ENCODE peak calls at places on chromosomes 6 and 20, in six cellular contexts. One of them, this sample, is unnamed.

GRCh38 chr6:1624071-1624847 is 14.5 kb downstream of the FOXC1 start:
- DNase-seq in HepG2: no peak
- DNase-seq in GM12878: no peak
- DNase-seq in IMR-90: no peak
- DNase-seq in K562: no peak
- DNase-seq in HEK293T: no peak
- DNase-seq in this sample: no peak

GRCh38 chr6:112983741-112984221 is 636.7 kb downstream of the RFPL4B start:
- DNase-seq in HepG2: no peak
- DNase-seq in K562: no peak
- DNase-seq in HEK293T: no peak
- DNase-seq in IMR-90: peak
- DNase-seq in GM12878: no peak
- DNase-seq in this sample: peak

GRCh38 chr6:7532821-7533220 is 8.7 kb upstream of the DSP start:
- DNase-seq in IMR-90: no peak
- DNase-seq in GM12878: no peak
- DNase-seq in HepG2: no peak
- DNase-seq in K562: no peak
- DNase-seq in HEK293T: no peak
- DNase-seq in this sample: no peak

GRCh38 chr6:19303381-19303780 is 533.8 kb upstream of the ID4 start:
- DNase-seq in IMR-90: no peak
- DNase-seq in HEK293T: no peak
- DNase-seq in GM12878: no peak
- DNase-seq in HepG2: no peak
- DNase-seq in K562: no peak
- DNase-seq in this sample: no peak

GRCh38 chr6:108432792-108433191 is 127.9 kb upstream of the FOXO3 start:
- DNase-seq in HepG2: no peak
- DNase-seq in IMR-90: no peak
- DNase-seq in K562: no peak
- DNase-seq in GM12878: no peak
- DNase-seq in HEK293T: no peak
- DNase-seq in this sample: no peak

GRCh38 chr6:37142047-37142614 is 27.8 kb upstream of the PIM1 start:
- DNase-seq in K562: no peak
- DNase-seq in HEK293T: no peak
- DNase-seq in IMR-90: peak
- DNase-seq in GM12878: no peak
- DNase-seq in HepG2: no peak
- DNase-seq in this sample: no peak

GRCh38 chr6:137978252-137978896 is 111.3 kb downstream of the TNFAIP3 start:
- DNase-seq in GM12878: peak
- DNase-seq in K562: peak
- DNase-seq in IMR-90: no peak
- DNase-seq in HEK293T: no peak
- DNase-seq in HepG2: no peak
- DNase-seq in this sample: no peak

GRCh38 chr20:23061713-23062561 is 12.5 kb upstream of the THBD start:
- DNase-seq in GM12878: no peak
- DNase-seq in HEK293T: peak
- DNase-seq in IMR-90: peak
- DNase-seq in K562: no peak
- DNase-seq in HepG2: peak
- DNase-seq in this sample: peak

GRCh38 chr6:111591370-111591900 is 14.2 kb downstream of the TRAF3IP2 start:
- DNase-seq in HEK293T: peak
- DNase-seq in K562: no peak
- DNase-seq in IMR-90: peak
- DNase-seq in HepG2: peak
- DNase-seq in GM12878: no peak
- DNase-seq in this sample: peak

GRCh38 chr6:6569768-6570167 is 18.8 kb upstream of the LY86 start:
- DNase-seq in GM12878: no peak
- DNase-seq in HEK293T: no peak
- DNase-seq in HepG2: no peak
- DNase-seq in K562: no peak
- DNase-seq in IMR-90: no peak
- DNase-seq in this sample: no peak

GRCh38 chr6:55643868-55644267 is 64.9 kb upstream of the HMGCLL1 start:
- DNase-seq in K562: no peak
- DNase-seq in HepG2: no peak
- DNase-seq in GM12878: no peak
- DNase-seq in IMR-90: peak
- DNase-seq in HEK293T: no peak
- DNase-seq in this sample: no peak

GRCh38 chr6:158396136-158396535 is 83.9 kb downstream of the TULP4 start:
- DNase-seq in HEK293T: no peak
- DNase-seq in HepG2: peak
- DNase-seq in K562: no peak
- DNase-seq in IMR-90: no peak
- DNase-seq in GM12878: no peak
- DNase-seq in this sample: no peak

GRCh38 chr20:9388160-9388825 is 126.1 kb upstream of the LAMP5 start:
- DNase-seq in HepG2: no peak
- DNase-seq in HEK293T: no peak
- DNase-seq in IMR-90: no peak
- DNase-seq in K562: no peak
- DNase-seq in GM12878: no peak
- DNase-seq in this sample: no peak

GRCh38 chr20:36736451-36737182 is 9.3 kb downstream of the NDRG3 start:
- DNase-seq in HepG2: no peak
- DNase-seq in K562: no peak
- DNase-seq in HEK293T: no peak
- DNase-seq in GM12878: no peak
- DNase-seq in IMR-90: no peak
- DNase-seq in this sample: no peak

GRCh38 chr6:133130863-133131262 is 110.3 kb upstream of the EYA4 start:
- DNase-seq in K562: no peak
- DNase-seq in GM12878: no peak
- DNase-seq in HepG2: peak
- DNase-seq in IMR-90: peak
- DNase-seq in HEK293T: peak
- DNase-seq in this sample: peak

GRCh38 chr20:10848810-10849370 is 175.1 kb upstream of the JAG1 start:
- DNase-seq in K562: no peak
- DNase-seq in HEK293T: no peak
- DNase-seq in GM12878: peak
- DNase-seq in HepG2: peak
- DNase-seq in IMR-90: peak
- DNase-seq in this sample: peak

GRCh38 chr6:84218091-84218490 is 9.4 kb downstream of the CEP162 start:
- DNase-seq in HepG2: no peak
- DNase-seq in IMR-90: no peak
- DNase-seq in K562: no peak
- DNase-seq in HEK293T: no peak
- DNase-seq in GM12878: no peak
- DNase-seq in this sample: no peak

GRCh38 chr6:134175532-134176282 is 123.3 kb upstream of the SLC2A12 start:
- DNase-seq in HEK293T: no peak
- DNase-seq in K562: peak
- DNase-seq in HepG2: peak
- DNase-seq in IMR-90: peak
- DNase-seq in GM12878: no peak
- DNase-seq in this sample: peak

GRCh38 chr6:96743496-96743895 is 93.8 kb downstream of the GPR63 start:
- DNase-seq in IMR-90: no peak
- DNase-seq in HEK293T: no peak
- DNase-seq in HepG2: no peak
- DNase-seq in K562: no peak
- DNase-seq in GM12878: no peak
- DNase-seq in this sample: no peak

GRCh38 chr6:21593927-21594421 is 423 bp downstream of the SOX4 start:
- DNase-seq in K562: no peak
- DNase-seq in GM12878: no peak
- DNase-seq in IMR-90: peak
- DNase-seq in HepG2: peak
- DNase-seq in HEK293T: no peak
- DNase-seq in this sample: no peak

GRCh38 chr6:105196076-105196475 is 16.3 kb upstream of the POPDC3 start:
- DNase-seq in HepG2: no peak
- DNase-seq in IMR-90: peak
- DNase-seq in K562: no peak
- DNase-seq in HEK293T: no peak
- DNase-seq in GM12878: no peak
- DNase-seq in this sample: no peak

GRCh38 chr6:30820196-30820595 is 64.1 kb upstream of the DDR1 start:
- DNase-seq in HEK293T: no peak
- DNase-seq in HepG2: peak
- DNase-seq in GM12878: no peak
- DNase-seq in K562: no peak
- DNase-seq in IMR-90: peak
- DNase-seq in this sample: peak

GRCh38 chr20:44959082-44959895 is 908 bp downstream of the TOMM34 start:
- DNase-seq in IMR-90: peak
- DNase-seq in K562: no peak
- DNase-seq in GM12878: no peak
- DNase-seq in HepG2: peak
- DNase-seq in HEK293T: no peak
- DNase-seq in this sample: peak

GRCh38 chr6:157946865-157947532 is 34.7 kb upstream of the SYNJ2 start:
- DNase-seq in HEK293T: peak
- DNase-seq in GM12878: peak
- DNase-seq in IMR-90: peak
- DNase-seq in K562: no peak
- DNase-seq in HepG2: peak
- DNase-seq in this sample: no peak

GRCh38 chr6:21377356-21377755 is 216.2 kb upstream of the SOX4 start:
- DNase-seq in HEK293T: no peak
- DNase-seq in IMR-90: no peak
- DNase-seq in K562: no peak
- DNase-seq in HepG2: no peak
- DNase-seq in GM12878: no peak
- DNase-seq in this sample: no peak

GRCh38 chr6:158095031-158095430 is 73.0 kb downstream of the SERAC1 start:
- DNase-seq in HepG2: peak
- DNase-seq in HEK293T: no peak
- DNase-seq in GM12878: no peak
- DNase-seq in K562: no peak
- DNase-seq in IMR-90: no peak
- DNase-seq in this sample: no peak

GRCh38 chr20:61217848-61218247 is 34.2 kb upstream of the CDH4 start:
- DNase-seq in K562: no peak
- DNase-seq in HEK293T: no peak
- DNase-seq in GM12878: no peak
- DNase-seq in IMR-90: no peak
- DNase-seq in HepG2: no peak
- DNase-seq in this sample: no peak

GRCh38 chr6:32092760-32093497 is 16.2 kb downstream of the TNXB start:
- DNase-seq in K562: no peak
- DNase-seq in IMR-90: peak
- DNase-seq in HEK293T: no peak
- DNase-seq in HepG2: no peak
- DNase-seq in GM12878: no peak
- DNase-seq in this sample: no peak

DNA sequence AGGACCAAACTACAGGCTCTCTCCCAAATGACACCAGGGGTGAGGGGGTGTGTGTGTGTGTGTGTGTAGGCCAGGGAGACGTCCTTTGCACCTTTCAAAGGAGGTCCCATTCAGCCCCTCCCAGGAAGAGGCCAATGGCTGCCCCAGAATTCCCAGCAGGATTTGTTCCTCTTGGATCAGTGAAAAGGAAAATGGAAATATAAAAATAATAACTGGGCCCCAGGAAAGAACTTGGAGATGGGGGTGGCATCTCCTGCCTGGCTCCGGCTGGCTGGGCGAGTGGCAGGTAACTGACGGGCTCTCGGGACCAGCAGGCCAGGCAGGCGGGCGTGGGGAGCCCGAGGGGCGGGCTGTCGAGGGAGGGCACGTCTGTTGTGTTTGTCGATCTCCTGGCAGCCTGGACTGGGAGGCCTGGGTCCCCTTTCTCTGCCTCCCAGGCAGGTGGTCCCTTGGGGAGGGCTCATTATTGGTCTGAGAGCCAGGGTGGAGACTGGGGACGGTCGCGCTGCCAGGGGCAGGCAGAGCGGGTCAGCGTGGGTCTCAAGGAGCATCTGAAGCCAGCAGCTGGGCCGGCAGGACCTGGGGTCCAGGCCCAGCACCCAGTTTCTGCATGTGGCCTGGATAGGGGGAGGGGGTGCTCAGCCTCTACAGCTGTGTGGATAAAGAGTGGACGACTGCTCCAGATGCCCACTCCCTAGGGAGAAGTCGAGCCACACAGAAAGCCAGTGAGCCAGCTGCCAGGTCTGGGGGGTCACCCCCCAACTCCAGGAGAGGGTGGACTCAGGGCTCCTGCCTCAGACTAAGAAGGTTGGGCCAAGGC is 3.1 kb downstream of the NOL4L start:
- DNase-seq in K562: no peak
- DNase-seq in IMR-90: no peak
- DNase-seq in HepG2: no peak
- DNase-seq in GM12878: no peak
- DNase-seq in HEK293T: no peak
- DNase-seq in this sample: no peak
- TF ChIP-seq BHLHE40 in K562: no peak
- TF ChIP-seq BHLHE40 in IMR-90: no peak
- TF ChIP-seq BHLHE40 in HepG2: no peak
- TF ChIP-seq BHLHE40 in GM12878: no peak
- TF ChIP-seq BHLHE40 in HEK293T: no peak
- TF ChIP-seq BHLHE40 in this sample: no peak

DNA sequence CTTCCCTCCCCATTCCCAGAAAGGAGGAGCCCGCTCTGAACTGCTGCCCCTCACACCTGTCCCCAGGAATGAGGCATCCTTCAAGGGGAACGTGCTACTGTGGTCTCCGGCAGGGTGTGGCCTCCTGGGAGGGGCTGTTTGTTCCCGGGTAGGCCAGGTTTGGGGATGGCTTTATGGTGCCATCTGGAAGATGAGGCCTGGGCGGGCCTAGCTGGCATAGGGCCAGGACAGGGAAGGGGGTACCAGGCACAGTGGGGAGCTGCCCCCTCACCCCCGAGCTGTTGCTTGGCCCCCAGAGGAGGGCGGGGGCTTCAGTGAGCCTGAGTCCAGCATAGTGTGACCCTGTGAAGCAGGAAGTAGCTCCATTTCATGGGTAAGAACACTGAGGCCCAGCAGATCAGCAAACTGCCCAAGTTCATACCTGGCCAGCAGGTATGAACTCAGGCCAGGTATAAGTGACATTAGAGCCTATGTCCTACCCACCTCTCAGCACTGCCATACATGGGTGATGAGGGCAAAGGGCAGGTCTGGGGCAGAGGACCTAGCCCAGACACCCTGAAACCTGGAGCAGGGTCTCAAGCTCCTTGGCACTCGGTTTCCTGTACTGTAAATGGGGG is 17.5 kb upstream of the SPDEF start:
- DNase-seq in HEK293T: no peak
- DNase-seq in K562: no peak
- DNase-seq in HepG2: no peak
- DNase-seq in IMR-90: no peak
- DNase-seq in GM12878: no peak
- DNase-seq in this sample: no peak
- TF ChIP-seq BHLHE40 in HEK293T: no peak
- TF ChIP-seq BHLHE40 in K562: no peak
- TF ChIP-seq BHLHE40 in HepG2: no peak
- TF ChIP-seq BHLHE40 in IMR-90: no peak
- TF ChIP-seq BHLHE40 in GM12878: no peak
- TF ChIP-seq BHLHE40 in this sample: no peak

GRCh38 chr20:6045566-6045965 is 8.3 kb downstream of the LRRN4 start:
- DNase-seq in GM12878: no peak
- DNase-seq in K562: no peak
- DNase-seq in HEK293T: no peak
- DNase-seq in HepG2: no peak
- DNase-seq in IMR-90: peak
- DNase-seq in this sample: no peak
- TF ChIP-seq BHLHE40 in GM12878: no peak
- TF ChIP-seq BHLHE40 in K562: no peak
- TF ChIP-seq BHLHE40 in HEK293T: no peak
- TF ChIP-seq BHLHE40 in HepG2: no peak
- TF ChIP-seq BHLHE40 in IMR-90: no peak
- TF ChIP-seq BHLHE40 in this sample: no peak

GRCh38 chr20:12201289-12201991 is 283.7 kb downstream of the BTBD3 start:
- DNase-seq in K562: no peak
- DNase-seq in GM12878: no peak
- DNase-seq in IMR-90: peak
- DNase-seq in HepG2: no peak
- DNase-seq in HEK293T: no peak
- DNase-seq in this sample: no peak
- TF ChIP-seq BHLHE40 in K562: no peak
- TF ChIP-seq BHLHE40 in GM12878: no peak
- TF ChIP-seq BHLHE40 in IMR-90: no peak
- TF ChIP-seq BHLHE40 in HepG2: no peak
- TF ChIP-seq BHLHE40 in HEK293T: no peak
- TF ChIP-seq BHLHE40 in this sample: no peak